ENCODE peak calls at places on chromosomes 5 and 9, in six cellular contexts. K is AG08396; Q is PC-3; J is activated CD4-positive, alpha-beta T cell treated with anti-CD3 and anti-CD28 coated beads, Interleukin-2, amount 50 U/mL, for 48 hours; U is astrocyte of the spinal cord; G is ovary. A is an unnamed sample.

GRCh38 chr5:59346514-59346913 is 547.0 kb downstream of the PDE4D start:
- DNase-seq in K (no peak), Q (no peak), J (no peak), U (no peak), G (no peak), A (no peak)

GRCh38 chr5:157342822-157343402 is 77.0 kb downstream of the CYFIP2 start:
- DNase-seq in K (peak; percentile 48), Q (peak; percentile 70), J (peak; percentile 50), U (peak; percentile 7), G (no peak), A (no peak)

GRCh38 chr9:120883608-120883996 is 6.6 kb upstream of the PHF19 start:
- DNase-seq in K (no peak), Q (no peak), J (no peak), U (no peak), G (no peak), A (no peak)

GRCh38 chr9:135090547-135090946 is 3.1 kb downstream of the OLFM1 start:
- DNase-seq in K (no peak), Q (no peak), J (no peak), U (no peak), G (no peak), A (no peak)

GRCh38 chr9:15357050-15357653 is 50.1 kb upstream of the TTC39B start:
- DNase-seq in K (no peak), Q (no peak), J (peak; percentile 33), U (no peak), G (no peak), A (no peak)

GRCh38 chr5:90096415-90097081 is 313.0 kb downstream of the CETN3 start:
- DNase-seq in K (peak; percentile 43), Q (peak; percentile 91), J (no peak), U (peak; percentile 78), G (no peak), A (peak; percentile 51)

GRCh38 chr9:133627341-133627740 is 8.8 kb upstream of the DBH start:
- DNase-seq in K (no peak), Q (no peak), J (no peak), U (no peak), G (no peak), A (no peak)

GRCh38 chr5:154850255-154851062 is at the start of gene FAXDC2:
- DNase-seq in K (peak; percentile 86), Q (no peak), J (no peak), U (peak; percentile 87), G (peak; percentile 85), A (peak; percentile 89)

GRCh38 chr9:123265833-123266232 is 2.6 kb downstream of the STRBP start:
- DNase-seq in K (no peak), Q (no peak), J (no peak), U (no peak), G (no peak), A (no peak)

GRCh38 chr9:7520396-7520795 is 279.2 kb downstream of the DMAC1 start:
- DNase-seq in K (no peak), Q (no peak), J (no peak), U (no peak), G (no peak), A (no peak)

GRCh38 chr9:98075332-98075805 is 18.8 kb downstream of the NANS start:
- DNase-seq in K (peak; percentile 72), Q (peak; percentile 37), J (no peak), U (peak; percentile 63), G (no peak), A (no peak)

GRCh38 chr5:100709771-100710170 is 174.6 kb downstream of the FAM174A start:
- DNase-seq in K (no peak), Q (no peak), J (no peak), U (no peak), G (no peak), A (no peak)

GRCh38 chr9:27703591-27703990 is 130.3 kb upstream of the C9orf72 start:
- DNase-seq in K (no peak), Q (no peak), J (no peak), U (no peak), G (no peak), A (no peak)

GRCh38 chr9:138015021-138015829 is 137.6 kb downstream of the CACNA1B start:
- DNase-seq in K (no peak), Q (no peak), J (no peak), U (no peak), G (no peak), A (no peak)

GRCh38 chr5:158843305-158843704 is 256.4 kb downstream of the EBF1 start:
- DNase-seq in K (no peak), Q (no peak), J (no peak), U (no peak), G (no peak), A (no peak)

GRCh38 chr5:125612356-125613149 is 810.7 kb upstream of the GRAMD2B start:
- DNase-seq in K (no peak), Q (no peak), J (no peak), U (no peak), G (peak; percentile 14), A (no peak)

GRCh38 chr9:2420488-2421056 is 201.0 kb upstream of the VLDLR start:
- DNase-seq in K (no peak), Q (no peak), J (no peak), U (no peak), G (no peak), A (no peak)

GRCh38 chr9:128245293-128246151 is 30.3 kb downstream of the GOLGA2 start:
- DNase-seq in K (peak; percentile 72), Q (no peak), J (no peak), U (peak; percentile 74), G (no peak), A (peak; percentile 68)

GRCh38 chr5:124461857-124462423 is 284.5 kb downstream of the ZNF608 start:
- DNase-seq in K (no peak), Q (no peak), J (no peak), U (no peak), G (no peak), A (no peak)

GRCh38 chr9:121765021-121765950 is 113.9 kb downstream of the DAB2IP start:
- DNase-seq in K (peak; percentile 81), Q (peak; percentile 63), J (no peak), U (peak; percentile 54), G (peak; percentile 89), A (peak; percentile 79)

A was measured in uterus.